ENCODE peak calls at places on chromosome 1, in five cellular contexts. I is KG1, T is fibroblast of villous mesenchyme, R is NCI-H2171 treated with DMSO at 0.1 percent for 48 hours, D is germinal center. K is an unnamed sample.

GRCh38 chr1:150798509-150798908 is 9.6 kb downstream of the CTSK start:
- DNase-seq in R (peak; percentile 90), I (no peak), T (no peak), D (no peak), K (no peak)

GRCh38 chr1:156154317-156154749 is 948 bp downstream of the SEMA4A start:
- DNase-seq in R (no peak), I (no peak), D (peak; percentile 96), T (no peak), K (no peak)

GRCh38 chr1:93437976-93438605 is 9.8 kb upstream of the FNBP1L start:
- DNase-seq in D (peak; percentile 66), T (peak; percentile 68), R (peak; percentile 42), I (peak; percentile 20), K (no peak)

GRCh38 chr1:21121764-21122471 is 54.8 kb downstream of the EIF4G3 start:
- DNase-seq in I (no peak), R (no peak), T (peak; percentile 27), D (no peak), K (no peak)

GRCh38 chr1:211734791-211735190 is 59.4 kb upstream of the NEK2 start:
- DNase-seq in T (no peak), I (no peak), R (peak; percentile 86), D (no peak), K (no peak)

GRCh38 chr1:2784854-2785630 is 16.5 kb downstream of the TTC34 start:
- DNase-seq in R (no peak), I (no peak), D (no peak), T (no peak), K (no peak)

GRCh38 chr1:156848461-156849150 is 10.3 kb downstream of the INSRR start:
- DNase-seq in R (no peak), D (no peak), I (no peak), T (no peak), K (peak; percentile 50)

GRCh38 chr1:63847308-63847910 is 73.6 kb downstream of the ROR1 start:
- DNase-seq in D (no peak), I (no peak), R (no peak), T (no peak), K (no peak)

GRCh38 chr1:161209790-161210409 is 5.2 kb upstream of the FCER1G start:
- DNase-seq in I (peak; percentile 49), R (peak; percentile 54), D (peak; percentile 72), T (peak; percentile 81), K (peak; percentile 59)

GRCh38 chr1:228037401-228038386 is 30.9 kb downstream of the WNT3A start:
- DNase-seq in R (no peak), T (no peak), I (no peak), D (peak; percentile 45), K (no peak)

GRCh38 chr1:159598196-159598595 is 10.6 kb downstream of the APCS start:
- DNase-seq in I (no peak), R (no peak), T (peak; percentile 37), D (no peak), K (no peak)

GRCh38 chr1:20356850-20357459 is 66.3 kb downstream of the VWA5B1 start:
- DNase-seq in D (no peak), R (no peak), T (no peak), I (no peak), K (no peak)

GRCh38 chr1:84856871-84857270 is 36.1 kb downstream of the LPAR3 start:
- DNase-seq in R (no peak), I (no peak), D (no peak), T (no peak), K (no peak)

GRCh38 chr1:6338685-6339084 is 54.9 kb downstream of the ACOT7 start:
- DNase-seq in D (no peak), I (no peak), T (no peak), R (no peak), K (no peak)

GRCh38 chr1:169924063-169924462 is 30.4 kb upstream of the SCYL3 start:
- DNase-seq in I (no peak), R (no peak), T (no peak), D (no peak), K (no peak)

GRCh38 chr1:180168786-180169640 is 14.3 kb downstream of the QSOX1 start:
- DNase-seq in D (peak; percentile 51), I (no peak), R (peak; percentile 10), T (peak; percentile 44), K (no peak)

K was measured in activated T-helper 9 cell treated with anti-CD3 and anti-CD28 coated beads, Interleukin-2, amount 50 U/mL, for 16 hours.